ENCODE peak calls at places on chromosomes 2 and 18, in seven cellular contexts. One of them, this sample, is unnamed.
A peak's percentile ranks its signal among the peaks of the same experiment; 100 is the strongest.

GRCh38 chr2:190382851-190383250 is 25.3 kb upstream of the MFSD6 start:
- DNase-seq in K562: peak; percentile 27
- DNase-seq in HCT116: peak; percentile 57
- DNase-seq in H1: no peak
- DNase-seq in SK-N-SH: peak; percentile 30
- DNase-seq in HepG2: peak; percentile 62
- DNase-seq in GM12878: peak; percentile 43
- DNase-seq in this sample: peak; percentile 21

GRCh38 chr18:61348230-61348629 is 15.0 kb downstream of the CDH20 start:
- DNase-seq in K562: no peak
- DNase-seq in HCT116: no peak
- DNase-seq in H1: no peak
- DNase-seq in SK-N-SH: no peak
- DNase-seq in HepG2: no peak
- DNase-seq in GM12878: no peak
- DNase-seq in this sample: no peak

GRCh38 chr2:179253226-179253625 is 11.4 kb downstream of the SESTD1 start:
- DNase-seq in K562: no peak
- DNase-seq in HCT116: no peak
- DNase-seq in H1: no peak
- DNase-seq in SK-N-SH: no peak
- DNase-seq in HepG2: no peak
- DNase-seq in GM12878: no peak
- DNase-seq in this sample: no peak

GRCh38 chr2:27211241-27211942 is 449 bp upstream of the ATRAID start:
- DNase-seq in K562: peak; percentile 95
- DNase-seq in HCT116: no peak
- DNase-seq in H1: no peak
- DNase-seq in SK-N-SH: peak; percentile 74
- DNase-seq in HepG2: no peak
- DNase-seq in GM12878: no peak
- DNase-seq in this sample: no peak

GRCh38 chr2:55887351-55887750 is 36.2 kb downstream of the EFEMP1 start:
- DNase-seq in K562: no peak
- DNase-seq in HCT116: no peak
- DNase-seq in H1: no peak
- DNase-seq in SK-N-SH: no peak
- DNase-seq in HepG2: no peak
- DNase-seq in GM12878: no peak
- DNase-seq in this sample: no peak

GRCh38 chr2:12555012-12555645 is 161.6 kb upstream of the TRIB2 start:
- DNase-seq in K562: peak; percentile 26
- DNase-seq in HCT116: no peak
- DNase-seq in H1: no peak
- DNase-seq in SK-N-SH: peak; percentile 38
- DNase-seq in HepG2: no peak
- DNase-seq in GM12878: no peak
- DNase-seq in this sample: no peak

GRCh38 chr2:20961858-20962257 is 82.0 kb downstream of the APOB start:
- DNase-seq in K562: no peak
- DNase-seq in HCT116: no peak
- DNase-seq in H1: no peak
- DNase-seq in SK-N-SH: no peak
- DNase-seq in HepG2: no peak
- DNase-seq in GM12878: no peak
- DNase-seq in this sample: no peak

GRCh38 chr18:6363216-6363615 is 51.5 kb downstream of the L3MBTL4 start:
- DNase-seq in K562: no peak
- DNase-seq in HCT116: no peak
- DNase-seq in H1: no peak
- DNase-seq in SK-N-SH: no peak
- DNase-seq in HepG2: no peak
- DNase-seq in GM12878: peak; percentile 66
- DNase-seq in this sample: no peak

GRCh38 chr2:230335461-230335863 is 8.5 kb downstream of the SP140L start:
- DNase-seq in K562: peak; percentile 9
- DNase-seq in HCT116: no peak
- DNase-seq in H1: no peak
- DNase-seq in SK-N-SH: no peak
- DNase-seq in HepG2: no peak
- DNase-seq in GM12878: no peak
- DNase-seq in this sample: no peak

GRCh38 chr2:118723394-118723793 is 124.1 kb downstream of the EN1 start:
- DNase-seq in K562: no peak
- DNase-seq in HCT116: no peak
- DNase-seq in H1: no peak
- DNase-seq in SK-N-SH: no peak
- DNase-seq in HepG2: no peak
- DNase-seq in GM12878: no peak
- DNase-seq in this sample: no peak

GRCh38 chr2:95307878-95308277 is 10.7 kb downstream of the KCNIP3 start:
- DNase-seq in K562: no peak
- DNase-seq in HCT116: no peak
- DNase-seq in H1: no peak
- DNase-seq in SK-N-SH: no peak
- DNase-seq in HepG2: no peak
- DNase-seq in GM12878: no peak
- DNase-seq in this sample: no peak

GRCh38 chr18:69658137-69658536 is 257.4 kb downstream of the DOK6 start:
- DNase-seq in K562: no peak
- DNase-seq in HCT116: no peak
- DNase-seq in H1: no peak
- DNase-seq in SK-N-SH: no peak
- DNase-seq in HepG2: peak; percentile 8
- DNase-seq in GM12878: no peak
- DNase-seq in this sample: no peak

GRCh38 chr18:42033137-42033810 is 78.2 kb downstream of the PIK3C3 start:
- DNase-seq in K562: no peak
- DNase-seq in HCT116: no peak
- DNase-seq in H1: no peak
- DNase-seq in SK-N-SH: no peak
- DNase-seq in HepG2: no peak
- DNase-seq in GM12878: no peak
- DNase-seq in this sample: no peak

GRCh38 chr2:199379251-199379650 is 78.5 kb downstream of the SATB2 start:
- DNase-seq in K562: peak; percentile 10
- DNase-seq in HCT116: no peak
- DNase-seq in H1: no peak
- DNase-seq in SK-N-SH: no peak
- DNase-seq in HepG2: no peak
- DNase-seq in GM12878: no peak
- DNase-seq in this sample: peak; percentile 10

GRCh38 chr2:47869859-47870258 is 36.4 kb downstream of the FBXO11 start:
- DNase-seq in K562: no peak
- DNase-seq in HCT116: no peak
- DNase-seq in H1: no peak
- DNase-seq in SK-N-SH: no peak
- DNase-seq in HepG2: no peak
- DNase-seq in GM12878: no peak
- DNase-seq in this sample: no peak

GRCh38 chr2:47868611-47869352 is 37.5 kb downstream of the FBXO11 start:
- DNase-seq in K562: no peak
- DNase-seq in HCT116: no peak
- DNase-seq in H1: no peak
- DNase-seq in SK-N-SH: no peak
- DNase-seq in HepG2: no peak
- DNase-seq in GM12878: no peak
- DNase-seq in this sample: no peak

GRCh38 chr2:47870668-47871540 is 35.4 kb downstream of the FBXO11 start:
- DNase-seq in K562: no peak
- DNase-seq in HCT116: no peak
- DNase-seq in H1: no peak
- DNase-seq in SK-N-SH: no peak
- DNase-seq in HepG2: no peak
- DNase-seq in GM12878: no peak
- DNase-seq in this sample: no peak

GRCh38 chr2:47864566-47864965 is 41.7 kb downstream of the FBXO11 start:
- DNase-seq in K562: no peak
- DNase-seq in HCT116: no peak
- DNase-seq in H1: no peak
- DNase-seq in SK-N-SH: no peak
- DNase-seq in HepG2: no peak
- DNase-seq in GM12878: no peak
- DNase-seq in this sample: no peak

GRCh38 chr2:47867205-47867604 is 39.1 kb downstream of the FBXO11 start:
- DNase-seq in K562: no peak
- DNase-seq in HCT116: peak; percentile 31
- DNase-seq in H1: no peak
- DNase-seq in SK-N-SH: peak; percentile 56
- DNase-seq in HepG2: no peak
- DNase-seq in GM12878: no peak
- DNase-seq in this sample: no peak
- TF ChIP-seq JUND in K562: no peak
- TF ChIP-seq JUND in HCT116: no peak
- TF ChIP-seq JUND in H1: no peak
- TF ChIP-seq JUND in SK-N-SH: peak; percentile 32
- TF ChIP-seq JUND in HepG2: no peak
- TF ChIP-seq JUND in GM12878: no peak
- TF ChIP-seq JUND in this sample: no peak

GRCh38 chr2:128502638-128503246 is 184.1 kb upstream of the HS6ST1 start:
- DNase-seq in K562: no peak
- DNase-seq in HCT116: no peak
- DNase-seq in H1: no peak
- DNase-seq in SK-N-SH: no peak
- DNase-seq in HepG2: no peak
- DNase-seq in GM12878: no peak
- DNase-seq in this sample: no peak

GRCh38 chr2:128503358-128504241 is 184.9 kb upstream of the HS6ST1 start:
- DNase-seq in K562: no peak
- DNase-seq in HCT116: no peak
- DNase-seq in H1: no peak
- DNase-seq in SK-N-SH: no peak
- DNase-seq in HepG2: no peak
- DNase-seq in GM12878: no peak
- DNase-seq in this sample: no peak

GRCh38 chr2:128501022-128501690 is 182.5 kb upstream of the HS6ST1 start:
- DNase-seq in K562: no peak
- DNase-seq in HCT116: no peak
- DNase-seq in H1: no peak
- DNase-seq in SK-N-SH: no peak
- DNase-seq in HepG2: no peak
- DNase-seq in GM12878: no peak
- DNase-seq in this sample: no peak

GRCh38 chr2:128500136-128500800 is 181.6 kb upstream of the HS6ST1 start:
- DNase-seq in K562: no peak
- DNase-seq in HCT116: no peak
- DNase-seq in H1: no peak
- DNase-seq in SK-N-SH: no peak
- DNase-seq in HepG2: no peak
- DNase-seq in GM12878: no peak
- DNase-seq in this sample: no peak

DNA sequence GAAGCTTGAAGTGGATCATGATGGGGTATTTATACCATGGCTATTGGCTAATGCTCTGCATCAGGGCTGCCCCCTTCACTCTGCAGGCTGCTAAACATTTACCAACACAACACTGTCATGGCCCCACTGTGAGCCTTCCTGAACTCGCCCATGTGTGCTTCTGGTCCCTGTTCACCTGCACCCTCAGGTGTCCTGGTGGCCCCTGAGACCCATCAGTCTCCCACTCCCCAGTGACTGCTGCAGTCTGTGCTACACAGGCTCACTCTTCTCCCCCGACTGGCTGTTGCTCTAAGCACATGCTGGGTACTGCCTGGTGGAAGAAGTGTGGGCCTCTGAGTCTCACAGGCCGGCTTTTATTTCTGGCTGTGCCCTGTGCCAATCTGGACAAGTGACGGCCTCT is 183.0 kb upstream of the HS6ST1 start:
- DNase-seq in K562: no peak
- DNase-seq in HCT116: no peak
- DNase-seq in H1: no peak
- DNase-seq in SK-N-SH: no peak
- DNase-seq in HepG2: no peak
- DNase-seq in GM12878: no peak
- DNase-seq in this sample: no peak
- TF ChIP-seq JUND in K562: no peak
- TF ChIP-seq JUND in HCT116: no peak
- TF ChIP-seq JUND in H1: no peak
- TF ChIP-seq JUND in SK-N-SH: no peak
- TF ChIP-seq JUND in HepG2: no peak
- TF ChIP-seq JUND in GM12878: no peak
- TF ChIP-seq JUND in this sample: no peak

GRCh38 chr2:160381425-160381951 is 112.1 kb downstream of the RBMS1 start:
- DNase-seq in K562: no peak
- DNase-seq in HCT116: no peak
- DNase-seq in H1: no peak
- DNase-seq in SK-N-SH: no peak
- DNase-seq in HepG2: no peak
- DNase-seq in GM12878: no peak
- DNase-seq in this sample: no peak

GRCh38 chr2:160380613-160381012 is 113.0 kb downstream of the RBMS1 start:
- DNase-seq in K562: no peak
- DNase-seq in HCT116: no peak
- DNase-seq in H1: no peak
- DNase-seq in SK-N-SH: no peak
- DNase-seq in HepG2: no peak
- DNase-seq in GM12878: no peak
- DNase-seq in this sample: no peak

GRCh38 chr2:160380000-160380570 is 113.5 kb downstream of the RBMS1 start:
- DNase-seq in K562: no peak
- DNase-seq in HCT116: no peak
- DNase-seq in H1: no peak
- DNase-seq in SK-N-SH: no peak
- DNase-seq in HepG2: no peak
- DNase-seq in GM12878: no peak
- DNase-seq in this sample: no peak

GRCh38 chr2:160377204-160377995 is 116.2 kb downstream of the RBMS1 start:
- DNase-seq in K562: no peak
- DNase-seq in HCT116: no peak
- DNase-seq in H1: no peak
- DNase-seq in SK-N-SH: no peak
- DNase-seq in HepG2: no peak
- DNase-seq in GM12878: no peak
- DNase-seq in this sample: no peak

GRCh38 chr2:160379399-160379798 is 114.2 kb downstream of the RBMS1 start:
- DNase-seq in K562: no peak
- DNase-seq in HCT116: no peak
- DNase-seq in H1: no peak
- DNase-seq in SK-N-SH: no peak
- DNase-seq in HepG2: no peak
- DNase-seq in GM12878: no peak
- DNase-seq in this sample: no peak
- TF ChIP-seq JUND in K562: no peak
- TF ChIP-seq JUND in HCT116: no peak
- TF ChIP-seq JUND in H1: no peak
- TF ChIP-seq JUND in SK-N-SH: no peak
- TF ChIP-seq JUND in HepG2: no peak
- TF ChIP-seq JUND in GM12878: no peak
- TF ChIP-seq JUND in this sample: no peak

DNA sequence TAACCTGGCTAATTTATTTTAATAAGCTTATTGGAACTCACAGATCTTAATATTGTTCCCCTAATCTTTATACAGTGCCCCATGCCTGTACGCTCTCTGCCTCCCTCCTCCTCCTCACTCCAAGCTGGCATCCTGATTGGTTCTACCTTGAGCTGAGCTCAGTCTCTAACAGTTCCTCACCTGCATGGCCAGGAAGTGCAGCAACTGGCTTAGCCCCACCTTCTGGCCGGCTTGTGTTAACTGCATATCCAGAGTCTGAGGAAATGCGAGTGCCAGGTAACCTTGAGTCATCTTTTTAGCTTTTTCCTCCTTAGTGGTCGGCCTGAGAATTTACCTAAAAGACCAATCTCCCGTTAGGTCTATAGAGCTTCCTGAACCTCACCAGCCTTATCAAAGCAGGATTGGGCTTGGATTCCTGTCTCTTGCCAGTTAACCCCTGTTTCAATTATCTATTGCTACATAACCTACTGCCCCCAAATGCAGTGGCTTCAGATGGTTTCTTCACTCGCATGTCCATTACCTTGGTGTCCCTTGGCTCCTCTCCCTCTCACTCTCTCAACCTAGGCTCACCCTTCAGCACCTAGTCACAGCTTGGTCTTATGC is 89.5 kb upstream of the STK39 start:
- DNase-seq in K562: no peak
- DNase-seq in HCT116: peak; percentile 87
- DNase-seq in H1: peak; percentile 60
- DNase-seq in SK-N-SH: no peak
- DNase-seq in HepG2: peak; percentile 69
- DNase-seq in GM12878: no peak
- DNase-seq in this sample: peak; percentile 88
- TF ChIP-seq JUND in K562: no peak
- TF ChIP-seq JUND in HCT116: no peak
- TF ChIP-seq JUND in H1: no peak
- TF ChIP-seq JUND in SK-N-SH: no peak
- TF ChIP-seq JUND in HepG2: no peak
- TF ChIP-seq JUND in GM12878: no peak
- TF ChIP-seq JUND in this sample: no peak

This sample was measured in T47D.